ENCODE peak calls at places on chromosomes 2 and 18, in five cellular contexts. G is uterus, U is tibial nerve, I is transverse colon, K is upper lobe of left lung. L is an unnamed sample.

GRCh38 chr2:208128136-208128535 is 1.5 kb downstream of the CRYGC start:
- DNase-seq in I (no peak), G (no peak), K (no peak), U (no peak), L (no peak)

GRCh38 chr2:219508933-219509779 is 5.1 kb upstream of the ASIC4 start:
- DNase-seq in U (no peak), K (no peak), G (no peak), I (no peak), L (no peak)

GRCh38 chr18:22489694-22490093 is 72.0 kb upstream of the CTAGE1 start:
- DNase-seq in U (no peak), K (no peak), G (no peak), I (no peak), L (no peak)

GRCh38 chr2:88181511-88181910 is 11.4 kb downstream of the THNSL2 start:
- DNase-seq in U (no peak), G (no peak), K (no peak), I (no peak), L (no peak)

GRCh38 chr2:42960835-42961165 is 168.4 kb upstream of the HAAO start:
- DNase-seq in I (no peak), U (no peak), K (no peak), G (no peak), L (no peak)

GRCh38 chr2:121599963-121600651 is 49.2 kb downstream of the CLASP1 start:
- DNase-seq in G (no peak), U (no peak), I (no peak), K (no peak), L (no peak)

GRCh38 chr2:96604104-96604503 is 34.0 kb downstream of the KANSL3 start:
- DNase-seq in U (no peak), I (no peak), G (no peak), K (no peak), L (no peak)

GRCh38 chr2:223469270-223470057 is 132.7 kb downstream of the SCG2 start:
- DNase-seq in U (no peak), I (peak; percentile 10), K (no peak), G (peak; percentile 40), L (peak; percentile 62)

GRCh38 chr2:169765523-169765922 is 31.9 kb downstream of the KLHL23 start:
- DNase-seq in K (no peak), I (no peak), U (no peak), G (no peak), L (no peak)

GRCh38 chr18:45049548-45050307 is 369.0 kb downstream of the SETBP1 start:
- DNase-seq in I (no peak), K (no peak), G (no peak), U (no peak), L (no peak)

GRCh38 chr2:223001831-223002230 is 50.2 kb upstream of the KCNE4 start:
- DNase-seq in I (no peak), G (no peak), U (no peak), K (no peak), L (no peak)

GRCh38 chr18:22556271-22556990 is 138.7 kb upstream of the CTAGE1 start:
- DNase-seq in G (peak; percentile 47), K (no peak), U (no peak), I (no peak), L (no peak)

GRCh38 chr2:11862049-11862448 is 115.6 kb downstream of the LPIN1 start:
- DNase-seq in G (no peak), K (no peak), I (no peak), U (no peak), L (no peak)

GRCh38 chr2:11863103-11863502 is 116.7 kb downstream of the LPIN1 start:
- DNase-seq in G (no peak), U (no peak), I (no peak), K (no peak), L (no peak)

GRCh38 chr2:11864724-11865123 is 118.3 kb downstream of the LPIN1 start:
- DNase-seq in I (no peak), K (no peak), G (no peak), U (no peak), L (no peak)

GRCh38 chr2:11865378-11865777 is 118.9 kb downstream of the LPIN1 start:
- DNase-seq in U (no peak), G (no peak), K (no peak), I (no peak), L (no peak)

DNA sequence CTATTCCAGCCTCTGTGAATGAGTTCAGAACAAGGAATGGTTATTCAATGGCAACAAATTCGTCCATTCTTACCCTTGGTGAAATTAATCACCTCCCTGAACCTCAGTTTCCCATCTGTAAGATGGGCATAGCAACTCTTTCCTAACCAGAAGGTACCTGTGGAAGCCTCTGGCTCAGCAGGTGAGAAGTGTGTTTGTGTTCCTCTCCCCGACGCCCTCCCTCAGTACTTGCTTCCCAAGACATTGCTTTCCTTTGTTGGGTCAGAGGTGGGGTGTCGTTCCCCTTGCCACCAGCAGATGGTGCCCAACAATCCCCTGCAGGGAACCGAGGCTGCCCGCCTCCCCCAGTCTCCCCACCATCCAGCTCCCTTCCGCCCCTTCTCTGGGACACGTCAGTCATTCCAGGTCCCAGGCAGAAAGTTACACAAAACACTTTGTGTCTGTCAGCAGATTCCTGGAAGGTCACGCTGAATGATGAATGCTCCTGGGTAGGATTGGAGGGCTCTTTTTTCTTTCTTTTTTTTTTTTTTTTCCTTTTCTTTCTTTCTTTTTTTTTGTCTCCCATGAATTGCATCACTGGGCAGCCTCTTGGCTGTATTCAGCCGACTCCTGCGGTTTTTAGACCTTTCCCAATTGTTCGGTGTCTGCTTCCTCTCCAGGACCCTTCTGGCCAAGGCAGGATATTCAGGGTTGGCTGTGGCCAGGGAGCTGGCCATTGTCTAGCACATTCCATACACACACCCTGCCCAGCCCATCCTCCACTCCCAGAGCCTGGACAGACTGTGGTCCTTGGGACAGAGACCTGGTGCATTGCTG is 117.3 kb downstream of the LPIN1 start:
- DNase-seq in K (peak; percentile 86), I (peak; percentile 74), G (peak; percentile 87), U (peak; percentile 71), L (peak; percentile 95)
- H3K4me3 ChIP-seq in K (no peak overlapping the region), I (no peak overlapping the region), G (peak overlapping the region; percentile 1), U (peak overlapping the region; percentile 13), L (no peak overlapping the region)

GRCh38 chr18:3248670-3249359 is 1.2 kb downstream of the MYL12A start:
- DNase-seq in I (peak; percentile 57), G (no peak), K (peak; percentile 50), U (no peak), L (no peak)

GRCh38 chr18:3251963-3252277 is 4.3 kb downstream of the MYL12A start:
- DNase-seq in U (no peak), K (no peak), I (no peak), G (no peak), L (no peak)

GRCh38 chr18:3250237-3251107 is 2.9 kb downstream of the MYL12A start:
- DNase-seq in I (no peak), G (no peak), K (no peak), U (no peak), L (no peak)

GRCh38 chr18:3252843-3253242 is 5.2 kb downstream of the MYL12A start:
- DNase-seq in K (no peak), I (no peak), U (no peak), G (no peak), L (no peak)

GRCh38 chr18:3251249-3251962 is 3.8 kb downstream of the MYL12A start:
- DNase-seq in I (no peak), K (no peak), U (no peak), G (no peak), L (no peak)
- TF ChIP-seq POLR2A in I (no peak), K (no peak), U (no peak), G (no peak), L (no peak)

DNA sequence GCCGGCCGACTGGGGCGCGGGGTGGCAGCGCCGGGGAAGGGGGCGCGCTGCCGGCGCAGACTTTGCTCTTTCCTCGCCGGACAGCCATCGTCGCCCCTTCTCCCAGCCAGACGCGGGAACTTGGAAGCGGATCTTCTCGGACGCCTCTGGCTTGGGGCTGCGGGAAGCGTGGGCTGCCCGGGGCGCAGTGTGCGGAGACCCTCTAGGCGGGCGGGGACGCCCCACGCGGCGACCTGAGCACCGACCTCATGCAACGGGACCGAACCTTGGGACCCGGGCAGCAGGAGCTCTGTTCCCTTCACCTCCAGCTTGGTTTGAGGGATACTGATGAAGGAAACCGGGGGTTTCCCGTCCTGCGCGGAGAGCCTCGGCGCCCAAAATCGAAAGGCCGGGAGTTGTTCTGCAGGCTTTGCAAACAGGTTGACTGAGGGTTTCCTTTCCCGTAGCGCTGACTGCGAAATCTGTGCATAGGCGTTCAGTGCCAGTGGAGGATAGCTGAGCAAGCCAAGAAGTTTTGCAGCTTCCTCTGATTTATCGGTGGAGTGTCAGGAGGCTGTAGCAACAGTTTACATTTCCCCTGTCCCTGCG is 485 bp downstream of the THSD7B start:
- DNase-seq in K (no peak), I (no peak), U (no peak), G (no peak), L (no peak)
- H3K4me3 ChIP-seq in K (peak overlapping the region; percentile 38), I (peak overlapping the region; percentile 30), U (peak overlapping the region; percentile 66), G (peak overlapping the region; percentile 8), L (no peak overlapping the region)

GRCh38 chr2:157258520-157259326 is 1.2 kb downstream of the GALNT5 start:
- DNase-seq in K (no peak), U (no peak), G (no peak), I (peak; percentile 43), L (no peak)
- TF ChIP-seq POLR2A in K (no peak), U (no peak), G (no peak), I (peak; percentile 38), L (no peak)

GRCh38 chr2:21330786-21331391 is 207.1 kb downstream of the TDRD15 start:
- DNase-seq in I (no peak), K (no peak), G (no peak), U (no peak), L (no peak)
- H3K4me3 ChIP-seq in I (no peak overlapping the region), K (no peak overlapping the region), G (no peak overlapping the region), U (no peak overlapping the region), L (no peak overlapping the region)

GRCh38 chr2:127024769-127025356 is 82.1 kb downstream of the BIN1 start:
- DNase-seq in G (peak; percentile 42), I (peak; percentile 33), U (no peak), K (peak; percentile 40), L (no peak)

GRCh38 chr2:127023504-127023903 is 83.5 kb downstream of the BIN1 start:
- DNase-seq in K (no peak), G (no peak), I (no peak), U (no peak), L (no peak)

GRCh38 chr2:127022817-127023216 is 84.1 kb downstream of the BIN1 start:
- DNase-seq in U (no peak), K (no peak), G (no peak), I (no peak), L (no peak)

GRCh38 chr2:127027715-127028114 is 79.2 kb downstream of the BIN1 start:
- DNase-seq in K (no peak), I (no peak), U (no peak), G (no peak), L (no peak)

GRCh38 chr2:127025357-127026062 is 81.4 kb downstream of the BIN1 start:
- DNase-seq in I (peak; percentile 78), U (peak; percentile 43), K (peak; percentile 81), G (peak; percentile 64), L (no peak)
- TF ChIP-seq POLR2A in I (no peak), U (no peak), K (no peak), G (no peak), L (no peak)

DNA sequence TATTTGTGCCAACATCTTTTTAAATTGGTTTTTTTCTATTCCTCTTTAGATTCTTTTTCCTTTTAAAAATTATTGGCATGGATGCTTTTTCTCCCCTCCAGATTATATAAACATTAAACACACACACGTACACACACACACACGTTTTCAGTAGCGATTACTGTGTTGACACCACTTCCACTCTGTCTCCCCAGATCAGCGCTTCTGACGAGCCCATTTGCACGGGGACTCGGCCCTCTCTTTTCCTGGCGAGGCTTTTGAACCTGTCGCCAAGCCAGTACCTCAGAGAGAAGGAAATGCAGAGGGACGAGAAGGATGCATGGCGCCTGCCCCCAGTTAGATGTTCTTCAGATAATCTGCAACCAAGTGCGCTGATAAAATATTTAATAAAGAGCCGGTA is 1.1 kb upstream of the TBR1 start:
- DNase-seq in K (no peak), G (no peak), I (no peak), U (no peak), L (no peak)
- H3K4me3 ChIP-seq in K (peak overlapping the region; percentile 51), G (peak overlapping the region; percentile 38), I (peak overlapping the region; percentile 39), U (peak overlapping the region; percentile 52), L (no peak overlapping the region)

L was measured in lower leg skin.